ENCODE peak calls at places on chromosomes 5 and 9, in ten cellular contexts. L is mesendoderm; M is activated CD8-positive, alpha-beta memory T cell treated with anti-CD3 and anti-CD28 coated beads for 24 hours; V is BJ; N is glutamatergic neuron; Q is NCI-H1092 treated with DMSO at 0.1 percent for 48 hours; P is epithelial cell of prostate; U is colonic mucosa; C is bronchial epithelial cell; X is activated T-cell treated with anti-CD3 and anti-CD28 coated beads for 1 hour. G is an unnamed sample.

GRCh38 chr5:139458580-139459407 is 3.7 kb downstream of the ECSCR start:
- DNase-seq in L (no peak), M (peak; percentile 79), V (no peak), N (no peak), Q (no peak), P (no peak), U (no peak), C (peak; percentile 89), X (peak; percentile 59), G (no peak)

GRCh38 chr9:133137451-133138231 is 16.6 kb upstream of the RALGDS start:
- DNase-seq in L (no peak), M (no peak), V (no peak), N (peak; percentile 11), Q (no peak), P (no peak), U (no peak), C (no peak), X (no peak), G (no peak)

GRCh38 chr5:167763772-167764171 is 527.7 kb upstream of the WWC1 start:
- DNase-seq in L (no peak), M (no peak), V (no peak), N (no peak), Q (no peak), P (peak; percentile 79), U (no peak), C (peak; percentile 96), X (no peak), G (no peak)

GRCh38 chr5:77311217-77311571 is 100.7 kb downstream of the PDE8B start:
- DNase-seq in L (no peak), M (no peak), V (no peak), N (no peak), Q (no peak), P (no peak), U (no peak), C (no peak), X (no peak), G (no peak)

GRCh38 chr9:131868766-131869165 is 128.9 kb upstream of the RAPGEF1 start:
- DNase-seq in L (no peak), M (no peak), V (no peak), N (no peak), Q (peak; percentile 11), P (no peak), U (no peak), C (no peak), X (no peak), G (no peak)

GRCh38 chr9:109918359-109919163 is 138.6 kb downstream of the PALM2AKAP2 start:
- DNase-seq in L (no peak), M (peak; percentile 53), V (no peak), N (no peak), Q (peak; percentile 76), P (no peak), U (peak; percentile 71), C (no peak), X (no peak), G (peak; percentile 82)

GRCh38 chr5:178312900-178313299 is 80.3 kb upstream of the PHYKPL start:
- DNase-seq in L (no peak), M (no peak), V (no peak), N (peak; percentile 2), Q (no peak), P (peak; percentile 46), U (no peak), C (peak; percentile 86), X (no peak), G (no peak)

GRCh38 chr5:69105996-69106906 is 12.4 kb downstream of the SLC30A5 start:
- DNase-seq in L (no peak), M (no peak), V (no peak), N (no peak), Q (no peak), P (no peak), U (no peak), C (no peak), X (no peak), G (no peak)

GRCh38 chr5:174698156-174698555 is 26.2 kb upstream of the MSX2 start:
- DNase-seq in L (peak; percentile 42), M (no peak), V (no peak), N (no peak), Q (no peak), P (no peak), U (no peak), C (no peak), X (no peak), G (no peak)

GRCh38 chr9:72203205-72203803 is 54.1 kb downstream of the GDA start:
- DNase-seq in L (peak; percentile 64), M (no peak), V (no peak), N (no peak), Q (peak; percentile 1), P (no peak), U (peak; percentile 69), C (peak; percentile 54), X (no peak), G (peak; percentile 23)

GRCh38 chr5:3701694-3702093 is 106.1 kb downstream of the IRX1 start:
- DNase-seq in L (no peak), M (no peak), V (no peak), N (no peak), Q (no peak), P (no peak), U (no peak), C (no peak), X (no peak), G (no peak)

GRCh38 chr5:173767580-173768266 is 120.4 kb upstream of the CPEB4 start:
- DNase-seq in L (no peak), M (no peak), V (no peak), N (no peak), Q (no peak), P (no peak), U (no peak), C (no peak), X (no peak), G (no peak)

GRCh38 chr9:127154003-127154389 is 31.6 kb upstream of the ANGPTL2 start:
- DNase-seq in L (no peak), M (peak; percentile 47), V (no peak), N (no peak), Q (no peak), P (no peak), U (peak; percentile 12), C (no peak), X (no peak), G (no peak)

GRCh38 chr5:56094579-56095361 is 100.0 kb upstream of the IL6ST start:
- DNase-seq in L (no peak), M (peak; percentile 79), V (no peak), N (no peak), Q (no peak), P (no peak), U (no peak), C (no peak), X (no peak), G (no peak)

GRCh38 chr9:89249001-89249400 is 62.0 kb upstream of the CKS2 start:
- DNase-seq in L (no peak), M (no peak), V (no peak), N (no peak), Q (no peak), P (no peak), U (no peak), C (no peak), X (no peak), G (no peak)

GRCh38 chr5:175728316-175728715 is 70.4 kb downstream of the HRH2 start:
- DNase-seq in L (peak; percentile 83), M (no peak), V (no peak), N (no peak), Q (no peak), P (no peak), U (no peak), C (no peak), X (no peak), G (no peak)

GRCh38 chr9:88182501-88182900 is 44.2 kb upstream of the SPATA31C2 start:
- DNase-seq in L (peak; percentile 22), M (no peak), V (no peak), N (no peak), Q (no peak), P (no peak), U (no peak), C (no peak), X (no peak), G (no peak)

GRCh38 chr9:26746357-26747072 is 146.1 kb downstream of the CAAP1 start:
- DNase-seq in L (peak; percentile 92), M (no peak), V (no peak), N (no peak), Q (no peak), P (peak; percentile 29), U (no peak), C (peak; percentile 85), X (no peak), G (no peak)

GRCh38 chr5:36877667-36878420 is 1.3 kb downstream of the NIPBL start:
- DNase-seq in L (peak; percentile 53), M (no peak), V (no peak), N (no peak), Q (peak; percentile 28), P (peak; percentile 34), U (peak; percentile 40), C (peak; percentile 79), X (no peak), G (peak; percentile 71)

GRCh38 chr5:91072891-91073290 is 310.2 kb downstream of the ARRDC3 start:
- DNase-seq in L (no peak), M (no peak), V (peak; percentile 76), N (no peak), Q (no peak), P (peak; percentile 12), U (no peak), C (peak; percentile 51), X (no peak), G (no peak)

GRCh38 chr5:5473224-5473623 is 50.7 kb downstream of the ICE1 start:
- DNase-seq in L (no peak), M (no peak), V (no peak), N (no peak), Q (no peak), P (no peak), U (no peak), C (peak; percentile 84), X (no peak), G (no peak)

GRCh38 chr9:72675586-72675985 is 154.2 kb downstream of the TMC1 start:
- DNase-seq in L (peak; percentile 10), M (no peak), V (no peak), N (no peak), Q (no peak), P (peak; percentile 49), U (no peak), C (peak; percentile 89), X (no peak), G (peak; percentile 64)

GRCh38 chr9:120383999-120384924 is 195.7 kb downstream of the CDK5RAP2 start:
- DNase-seq in L (no peak), M (no peak), V (no peak), N (no peak), Q (peak; percentile 83), P (no peak), U (peak; percentile 38), C (no peak), X (no peak), G (peak; percentile 90)

GRCh38 chr9:25677301-25678146 is 720 bp downstream of the TUSC1 start:
- DNase-seq in L (peak; percentile 86), M (peak; percentile 57), V (peak; percentile 15), N (peak; percentile 80), Q (peak; percentile 65), P (no peak), U (peak; percentile 92), C (peak; percentile 58), X (no peak), G (peak; percentile 27)

GRCh38 chr5:55027589-55027988 is 3.5 kb downstream of the GZMK start:
- DNase-seq in L (no peak), M (no peak), V (no peak), N (no peak), Q (no peak), P (no peak), U (no peak), C (no peak), X (no peak), G (no peak)

GRCh38 chr9:37618817-37619216 is 26.4 kb upstream of the TOMM5 start:
- DNase-seq in L (peak; percentile 4), M (no peak), V (no peak), N (no peak), Q (no peak), P (peak; percentile 33), U (no peak), C (peak; percentile 50), X (no peak), G (no peak)

GRCh38 chr5:41918105-41918504 is 7.0 kb upstream of the FBXO4 start:
- DNase-seq in L (no peak), M (no peak), V (no peak), N (no peak), Q (no peak), P (no peak), U (no peak), C (no peak), X (no peak), G (no peak)

GRCh38 chr9:129854588-129855110 is 19.4 kb downstream of the USP20 start:
- DNase-seq in L (no peak), M (no peak), V (no peak), N (no peak), Q (no peak), P (no peak), U (no peak), C (no peak), X (no peak), G (no peak)